ENCODE peak calls at places on chromosomes 11 and 22, in nine cellular contexts. D is Caco-2, R is SK-N-SH, Q is cardiac fibroblast, S is fibroblast of the aortic adventitia, B is tibial artery, Z is sigmoid colon, N is GM23338, W is DND-41. G is an unnamed sample.

GRCh38 chr22:29690481-29690880 is 29.3 kb upstream of the CABP7 start:
- DNase-seq in D (no peak), R (no peak), Q (no peak), S (no peak), B (no peak), Z (no peak), N (no peak), W (no peak), G (no peak)

GRCh38 chr11:22522225-22522624 is 103.4 kb downstream of the FANCF start:
- DNase-seq in D (no peak), R (no peak), Q (no peak), S (no peak), B (no peak), Z (no peak), N (no peak), W (no peak), G (no peak)

GRCh38 chr11:28142724-28143123 is 34.5 kb downstream of the METTL15 start:
- DNase-seq in D (no peak), R (no peak), Q (no peak), S (no peak), B (no peak), Z (no peak), N (no peak), W (no peak), G (no peak)

GRCh38 chr11:71300187-71300586 is 47.8 kb upstream of the SHANK2 start:
- DNase-seq in D (no peak), R (no peak), Q (peak), S (no peak), B (no peak), Z (no peak), N (no peak), W (no peak), G (peak)

GRCh38 chr11:114179234-114179941 is 116.8 kb upstream of the NNMT start:
- DNase-seq in D (peak), R (no peak), Q (peak), S (peak), B (peak), Z (peak), N (no peak), W (no peak), G (peak)

GRCh38 chr11:128789497-128790080 is 77.5 kb downstream of the KCNJ1 start:
- DNase-seq in D (no peak), R (no peak), Q (peak), S (no peak), B (no peak), Z (no peak), N (no peak), W (no peak), G (no peak)

GRCh38 chr11:32891657-32892354 is 805 bp upstream of the QSER1 start:
- DNase-seq in D (no peak), R (no peak), Q (no peak), S (peak), B (no peak), Z (no peak), N (peak), W (no peak), G (peak)

GRCh38 chr11:86999859-87000753 is 37.6 kb upstream of the TMEM135 start:
- DNase-seq in D (peak), R (peak), Q (no peak), S (peak), B (no peak), Z (no peak), N (peak), W (no peak), G (peak)

GRCh38 chr11:10498022-10498400 is 42.9 kb downstream of the AMPD3 start:
- DNase-seq in D (no peak), R (no peak), Q (no peak), S (no peak), B (no peak), Z (peak), N (no peak), W (no peak), G (no peak)

GRCh38 chr22:42925598-42925997 is 68.5 kb upstream of the ARFGAP3 start:
- DNase-seq in D (no peak), R (no peak), Q (no peak), S (no peak), B (no peak), Z (no peak), N (no peak), W (peak), G (no peak)

GRCh38 chr11:76664578-76665061 is 5.9 kb downstream of the LRRC32 start:
- DNase-seq in D (peak), R (peak), Q (no peak), S (no peak), B (peak), Z (peak), N (no peak), W (peak), G (no peak)

GRCh38 chr11:86955674-86956522 is 703 bp upstream of the FZD4 start:
- DNase-seq in D (peak), R (peak), Q (peak), S (peak), B (peak), Z (peak), N (peak), W (no peak), G (peak)

GRCh38 chr11:133064152-133064877 is 468.0 kb downstream of the OPCML start:
- DNase-seq in D (peak), R (peak), Q (peak), S (peak), B (peak), Z (peak), N (peak), W (no peak), G (no peak)

GRCh38 chr11:71336176-71336995 is 84.0 kb upstream of the SHANK2 start:
- DNase-seq in D (peak), R (peak), Q (no peak), S (no peak), B (no peak), Z (no peak), N (no peak), W (no peak), G (no peak)

GRCh38 chr22:36285017-36285416 is 32.1 kb downstream of the APOL1 start:
- DNase-seq in D (no peak), R (no peak), Q (no peak), S (no peak), B (no peak), Z (peak), N (no peak), W (no peak), G (no peak)

GRCh38 chr11:78560826-78561484 is 13.7 kb downstream of the NARS2 start:
- DNase-seq in D (no peak), R (no peak), Q (peak), S (peak), B (no peak), Z (no peak), N (no peak), W (peak), G (peak)

GRCh38 chr11:92866679-92867282 is 102.7 kb upstream of the MTNR1B start:
- DNase-seq in D (no peak), R (no peak), Q (no peak), S (no peak), B (no peak), Z (no peak), N (peak), W (no peak), G (no peak)

GRCh38 chr22:31439805-31440204 is 40.4 kb downstream of the DRG1 start:
- DNase-seq in D (no peak), R (no peak), Q (no peak), S (no peak), B (no peak), Z (no peak), N (no peak), W (no peak), G (peak)

GRCh38 chr11:27367881-27368280 is 4.9 kb upstream of the CCDC34 start:
- DNase-seq in D (no peak), R (peak), Q (no peak), S (no peak), B (no peak), Z (no peak), N (no peak), W (no peak), G (no peak)

GRCh38 chr11:124900464-124900863 is 2.8 kb upstream of the ROBO4 start:
- DNase-seq in D (peak), R (peak), Q (peak), S (peak), B (peak), Z (peak), N (no peak), W (no peak), G (peak)

GRCh38 chr22:19407649-19408606 is 23.6 kb downstream of the HIRA start:
- DNase-seq in D (no peak), R (peak), Q (peak), S (peak), B (no peak), Z (peak), N (no peak), W (no peak), G (peak)

GRCh38 chr11:110098645-110099044 is 5.5 kb downstream of the ZC3H12C start:
- DNase-seq in D (no peak), R (no peak), Q (no peak), S (no peak), B (no peak), Z (no peak), N (no peak), W (no peak), G (no peak)

GRCh38 chr11:13923182-13923581 is 39.3 kb upstream of the SPON1 start:
- DNase-seq in D (no peak), R (no peak), Q (no peak), S (no peak), B (no peak), Z (no peak), N (no peak), W (no peak), G (no peak)

GRCh38 chr11:64742087-64742939 is 1.6 kb downstream of the RASGRP2 start:
- DNase-seq in D (no peak), R (no peak), Q (no peak), S (no peak), B (no peak), Z (no peak), N (peak), W (no peak), G (peak)

GRCh38 chr11:2269601-2270321 is 627 bp downstream of the ASCL2 start:
- DNase-seq in D (peak), R (peak), Q (peak), S (peak), B (no peak), Z (no peak), N (peak), W (no peak), G (peak)

GRCh38 chr11:48101958-48102357 is 114.7 kb upstream of the OR4B1 start:
- DNase-seq in D (no peak), R (no peak), Q (no peak), S (no peak), B (no peak), Z (no peak), N (no peak), W (no peak), G (no peak)

GRCh38 chr22:44130076-44130711 is 50.5 kb upstream of the PARVG start:
- DNase-seq in D (no peak), R (peak), Q (no peak), S (no peak), B (no peak), Z (peak), N (no peak), W (no peak), G (peak)

GRCh38 chr22:28903080-28903479 is 19.7 kb downstream of the ZNRF3 start:
- DNase-seq in D (no peak), R (no peak), Q (no peak), S (peak), B (no peak), Z (no peak), N (no peak), W (no peak), G (no peak)

GRCh38 chr22:47582067-47582466 is 819.6 kb downstream of the TBC1D22A start:
- DNase-seq in D (no peak), R (no peak), Q (no peak), S (no peak), B (no peak), Z (no peak), N (peak), W (no peak), G (no peak)

GRCh38 chr11:2100361-2101170 is 38.6 kb downstream of the IGF2 start:
- DNase-seq in D (no peak), R (peak), Q (no peak), S (no peak), B (peak), Z (peak), N (no peak), W (no peak), G (peak)

GRCh38 chr11:128903248-128904041 is 12.3 kb downstream of the KCNJ5 start:
- DNase-seq in D (no peak), R (no peak), Q (no peak), S (no peak), B (peak), Z (no peak), N (peak), W (no peak), G (no peak)

GRCh38 chr11:4680341-4680740 is 17.3 kb downstream of the OR51E2 start:
- DNase-seq in D (no peak), R (no peak), Q (no peak), S (no peak), B (no peak), Z (no peak), N (no peak), W (no peak), G (no peak)

GRCh38 chr11:117870176-117870952 is 6.1 kb downstream of the FXYD6 start:
- DNase-seq in D (no peak), R (peak), Q (no peak), S (no peak), B (no peak), Z (no peak), N (peak), W (peak), G (no peak)

GRCh38 chr22:32920032-32920628 is 118.6 kb downstream of the TIMP3 start:
- DNase-seq in D (no peak), R (peak), Q (peak), S (peak), B (peak), Z (peak), N (no peak), W (no peak), G (peak)

GRCh38 chr11:103824116-103824515 is 212.3 kb upstream of the DDI1 start:
- DNase-seq in D (no peak), R (no peak), Q (no peak), S (no peak), B (no peak), Z (no peak), N (no peak), W (no peak), G (no peak)

DNA sequence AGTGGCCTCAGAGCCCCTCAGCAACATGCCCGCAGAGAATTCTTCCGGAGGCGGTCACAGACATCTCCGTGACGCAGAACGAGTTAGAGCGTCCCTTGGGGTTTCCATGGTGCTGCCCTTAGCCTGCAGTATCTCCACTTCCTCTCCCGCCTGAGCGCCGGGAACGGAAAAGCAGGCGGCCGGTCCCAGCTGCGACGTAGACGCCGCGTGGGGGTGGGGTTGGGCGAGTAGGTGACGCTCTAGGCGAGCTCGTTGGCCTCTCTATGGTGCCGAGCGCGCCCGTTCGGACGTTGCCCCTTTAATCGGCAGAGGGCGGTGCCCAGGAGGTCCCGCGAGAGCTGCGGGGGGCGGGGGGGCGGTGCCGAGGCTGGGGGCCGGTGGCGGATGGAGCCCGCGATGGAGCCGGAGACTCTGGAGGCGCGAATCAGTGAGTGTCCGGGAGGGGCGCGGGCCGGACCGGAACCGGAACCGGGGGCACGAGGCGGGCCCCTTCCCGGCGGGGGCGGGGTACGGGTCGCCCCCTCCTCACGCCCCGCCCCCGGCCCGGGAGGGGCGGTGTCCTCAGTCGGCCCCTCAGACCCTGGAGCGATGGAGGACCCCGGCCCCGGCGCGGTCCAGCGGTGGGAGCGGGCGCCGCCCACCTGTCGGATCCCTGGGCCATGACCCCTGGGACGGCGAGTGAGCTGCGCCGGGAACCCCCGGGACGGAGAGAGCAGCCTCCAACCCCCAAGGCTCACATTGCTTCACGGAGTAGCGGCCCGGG is at the start of gene GGA1:
- DNase-seq in D (peak), R (peak), Q (peak), S (peak), B (peak), Z (peak), N (peak), W (peak), G (peak)
- TF ChIP-seq CTCF in D (no peak), R (no peak), Q (no peak), S (no peak), B (peak), Z (no peak), N (no peak), W (no peak), G (no peak)

GRCh38 chr22:22857607-22858558 is 29.7 kb upstream of the IGLL5 start:
- DNase-seq in D (no peak), R (no peak), Q (no peak), S (no peak), B (no peak), Z (no peak), N (no peak), W (no peak), G (no peak)

GRCh38 chr22:22858559-22858937 is 29.1 kb upstream of the IGLL5 start:
- DNase-seq in D (no peak), R (no peak), Q (no peak), S (no peak), B (no peak), Z (no peak), N (no peak), W (no peak), G (no peak)

GRCh38 chr22:22856364-22856763 is 31.3 kb upstream of the IGLL5 start:
- DNase-seq in D (no peak), R (no peak), Q (no peak), S (no peak), B (no peak), Z (no peak), N (peak), W (no peak), G (no peak)

GRCh38 chr22:22855617-22856308 is 31.9 kb upstream of the IGLL5 start:
- DNase-seq in D (no peak), R (peak), Q (peak), S (no peak), B (no peak), Z (no peak), N (peak), W (peak), G (peak)

GRCh38 chr22:22856885-22857606 is 30.6 kb upstream of the IGLL5 start:
- DNase-seq in D (no peak), R (no peak), Q (no peak), S (no peak), B (no peak), Z (no peak), N (no peak), W (no peak), G (no peak)
- H3K4me3 ChIP-seq in D (no peak), R (no peak), Q (no peak), S (no peak), B (no peak), Z (no peak), N (no peak), W (no peak), G (no peak)

GRCh38 chr11:41309716-41310115 is 149.7 kb downstream of the LRRC4C start:
- DNase-seq in D (no peak), R (no peak), Q (no peak), S (no peak), B (no peak), Z (no peak), N (peak), W (no peak), G (no peak)
- TF ChIP-seq CTCF in D (no peak), R (peak), Q (no peak), S (no peak), B (no peak), Z (no peak), N (peak), W (peak), G (no peak)

GRCh38 chr11:122852071-122852831 is 14.0 kb downstream of the CRTAM start:
- DNase-seq in D (no peak), R (no peak), Q (peak), S (peak), B (no peak), Z (no peak), N (no peak), W (no peak), G (no peak)
- H3K4me3 ChIP-seq in D (no peak), R (no peak), Q (no peak), S (no peak), B (no peak), Z (no peak), N (no peak), W (no peak), G (no peak)

GRCh38 chr11:58784995-58785394 is 53.3 kb upstream of the GLYAT start:
- DNase-seq in D (no peak), R (no peak), Q (no peak), S (no peak), B (no peak), Z (no peak), N (peak), W (no peak), G (no peak)
- TF ChIP-seq CTCF in D (peak), R (no peak), Q (peak), S (peak), B (no peak), Z (no peak), N (peak), W (no peak), G (no peak)

GRCh38 chr22:20957118-20957690 is 9.9 kb upstream of the AIFM3 start:
- DNase-seq in D (no peak), R (peak), Q (no peak), S (no peak), B (no peak), Z (no peak), N (peak), W (no peak), G (no peak)
- H3K4me3 ChIP-seq in D (peak), R (no peak), Q (peak), S (peak), B (peak), Z (peak), N (peak), W (no peak), G (peak)

DNA sequence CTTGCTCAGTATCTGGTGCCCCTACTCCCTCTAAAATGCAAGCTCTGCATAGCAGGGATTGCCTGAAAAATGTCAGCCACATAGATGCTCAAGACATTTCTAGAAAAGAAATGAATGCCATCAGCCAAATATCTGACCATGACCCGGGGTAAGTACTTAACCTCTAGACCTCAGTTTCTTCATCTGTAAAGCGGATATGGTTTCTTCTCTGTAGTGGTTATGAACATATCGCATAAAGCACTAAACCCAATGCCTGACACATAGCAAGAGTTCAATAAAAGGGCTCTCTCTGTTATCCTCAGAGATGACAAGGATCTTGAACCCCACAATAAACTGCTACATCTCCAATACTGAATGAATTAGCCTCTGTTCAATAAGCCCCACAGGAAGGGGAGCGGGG is 122.6 kb downstream of the ABTB2 start:
- DNase-seq in D (no peak), R (no peak), Q (no peak), S (no peak), B (no peak), Z (no peak), N (no peak), W (no peak), G (no peak)
- TF ChIP-seq CTCF in D (no peak), R (no peak), Q (no peak), S (no peak), B (no peak), Z (no peak), N (no peak), W (no peak), G (no peak)

GRCh38 chr22:26952654-26953379 is 295.4 kb downstream of the MIAT start:
- DNase-seq in D (no peak), R (peak), Q (no peak), S (no peak), B (no peak), Z (no peak), N (peak), W (no peak), G (no peak)
- H3K4me3 ChIP-seq in D (no peak), R (no peak), Q (no peak), S (no peak), B (no peak), Z (no peak), N (peak), W (no peak), G (no peak)